ENCODE peak calls at places on chromosomes 16 and 17, in five cellular contexts. B is small intestine, O is keratinocyte, T is heart left ventricle, R is RWPE1. A is an unnamed sample.

GRCh38 chr17:57038486-57038885 is 46.6 kb upstream of the AKAP1 start:
- DNase-seq in B (no peak), O (no peak), T (no peak), R (no peak), A (no peak)

GRCh38 chr17:29603109-29603674 is 10.3 kb downstream of the ANKRD13B start:
- DNase-seq in B (no peak), O (no peak), T (no peak), R (no peak), A (no peak)

GRCh38 chr16:88702364-88703210 is 3.6 kb downstream of the RNF166 start:
- DNase-seq in B (no peak), O (no peak), T (no peak), R (no peak), A (no peak)

GRCh38 chr17:65559483-65559801 is 2.0 kb downstream of the AXIN2 start:
- DNase-seq in B (no peak), O (no peak), T (no peak), R (no peak), A (no peak)

GRCh38 chr16:70738083-70738977 is 52.5 kb upstream of the MTSS2 start:
- DNase-seq in B (peak), O (no peak), T (peak), R (peak), A (peak)

GRCh38 chr17:4947411-4948165 is 742 bp downstream of the PFN1 start:
- DNase-seq in B (peak), O (no peak), T (peak), R (peak), A (peak)

GRCh38 chr16:14564881-14565687 is 65.0 kb downstream of the PARN start:
- DNase-seq in B (peak), O (no peak), T (no peak), R (peak), A (no peak)

GRCh38 chr16:79988721-79989220 is 388.2 kb upstream of the MAF start:
- DNase-seq in B (no peak), O (no peak), T (no peak), R (no peak), A (no peak)

GRCh38 chr16:48526058-48526957 is 83.7 kb downstream of the N4BP1 start:
- DNase-seq in B (peak), O (peak), T (no peak), R (peak), A (peak)

GRCh38 chr17:45338996-45339535 is 22.2 kb upstream of the MAP3K14 start:
- DNase-seq in B (no peak), O (no peak), T (no peak), R (no peak), A (peak)

GRCh38 chr16:2821483-2822157 is 4.6 kb downstream of the PRSS21 start:
- DNase-seq in B (no peak), O (no peak), T (no peak), R (no peak), A (peak)

GRCh38 chr17:8324913-8325312 is 14.7 kb upstream of the ODF4 start:
- DNase-seq in B (no peak), O (no peak), T (no peak), R (no peak), A (no peak)

GRCh38 chr17:17613708-17614114 is 22.2 kb upstream of the PEMT start:
- DNase-seq in B (peak), O (no peak), T (peak), R (peak), A (no peak)

GRCh38 chr17:39404542-39405378 is 3.3 kb upstream of the FBXL20 start:
- DNase-seq in B (no peak), O (peak), T (no peak), R (peak), A (no peak)

GRCh38 chr16:12207939-12208338 is 231.4 kb downstream of the SNX29 start:
- DNase-seq in B (no peak), O (no peak), T (no peak), R (no peak), A (no peak)

GRCh38 chr17:28878981-28879380 is 18.6 kb downstream of the FLOT2 start:
- DNase-seq in B (peak), O (peak), T (no peak), R (peak), A (no peak)

GRCh38 chr17:41919165-41919817 is 540 bp upstream of the ACLY start:
- DNase-seq in B (peak), O (peak), T (no peak), R (peak), A (no peak)

GRCh38 chr17:47987240-47987835 is 16.4 kb downstream of the CDK5RAP3 start:
- DNase-seq in B (no peak), O (no peak), T (no peak), R (no peak), A (peak)

GRCh38 chr17:55466671-55467070 is 44.6 kb downstream of the SMIM36 start:
- DNase-seq in B (peak), O (no peak), T (no peak), R (no peak), A (no peak)

GRCh38 chr17:43403846-43404245 is 5.1 kb downstream of the ARL4D start:
- DNase-seq in B (no peak), O (no peak), T (no peak), R (no peak), A (no peak)
- H3K27ac ChIP-seq in B (no peak), O (no peak), T (no peak), R (peak), A (peak)

GRCh38 chr17:31452101-31452500 is 60.6 kb downstream of the RAB11FIP4 start:
- DNase-seq in B (no peak), O (no peak), T (no peak), R (peak), A (no peak)

GRCh38 chr17:31448467-31449077 is 57.1 kb downstream of the RAB11FIP4 start:
- DNase-seq in B (no peak), O (no peak), T (no peak), R (no peak), A (no peak)

GRCh38 chr17:31452561-31453110 is 61.2 kb downstream of the RAB11FIP4 start:
- DNase-seq in B (no peak), O (no peak), T (no peak), R (no peak), A (no peak)

GRCh38 chr17:31446195-31446967 is 54.9 kb downstream of the RAB11FIP4 start:
- DNase-seq in B (no peak), O (no peak), T (no peak), R (no peak), A (no peak)

DNA sequence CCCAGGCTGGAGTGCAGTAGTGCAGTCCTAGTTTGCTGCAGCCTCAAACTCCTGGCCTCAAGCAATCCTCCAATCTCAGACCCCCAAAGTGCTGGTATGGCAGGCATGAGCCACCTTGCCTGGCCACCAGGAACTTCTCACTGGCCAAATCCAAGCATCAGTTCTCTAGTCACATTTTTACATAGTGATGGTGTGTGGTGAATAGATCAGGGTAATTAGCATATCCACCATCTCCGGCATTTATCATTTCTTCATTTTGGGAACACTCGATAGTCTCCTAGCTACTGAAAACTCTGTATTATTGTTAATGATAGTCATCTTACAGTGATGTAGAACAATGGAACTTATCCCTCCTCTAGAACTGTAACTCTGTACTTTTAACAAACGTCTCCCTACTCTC is 58.3 kb downstream of the RAB11FIP4 start:
- DNase-seq in B (no peak), O (no peak), T (no peak), R (no peak), A (no peak)
- H3K27ac ChIP-seq in B (no peak), O (no peak), T (no peak), R (no peak), A (no peak)

GRCh38 chr17:76427457-76428231 is 25.3 kb downstream of the UBE2O start:
- DNase-seq in B (no peak), O (no peak), T (no peak), R (no peak), A (no peak)
- H3K27ac ChIP-seq in B (no peak), O (no peak), T (peak), R (no peak), A (no peak)

GRCh38 chr16:8795818-8796217 is 1.6 kb downstream of the TMEM186 start:
- DNase-seq in B (no peak), O (no peak), T (no peak), R (no peak), A (no peak)

GRCh38 chr16:8798174-8798527 is 512 bp downstream of the PMM2 start:
- DNase-seq in B (peak), O (no peak), T (no peak), R (peak), A (no peak)

GRCh38 chr16:8797364-8798173 is at the start of the genes PMM2 and TMEM186:
- DNase-seq in B (peak), O (peak), T (peak), R (peak), A (peak)

GRCh38 chr16:8795096-8795495 is 2.3 kb downstream of the TMEM186 start:
- DNase-seq in B (no peak), O (no peak), T (no peak), R (no peak), A (no peak)

DNA sequence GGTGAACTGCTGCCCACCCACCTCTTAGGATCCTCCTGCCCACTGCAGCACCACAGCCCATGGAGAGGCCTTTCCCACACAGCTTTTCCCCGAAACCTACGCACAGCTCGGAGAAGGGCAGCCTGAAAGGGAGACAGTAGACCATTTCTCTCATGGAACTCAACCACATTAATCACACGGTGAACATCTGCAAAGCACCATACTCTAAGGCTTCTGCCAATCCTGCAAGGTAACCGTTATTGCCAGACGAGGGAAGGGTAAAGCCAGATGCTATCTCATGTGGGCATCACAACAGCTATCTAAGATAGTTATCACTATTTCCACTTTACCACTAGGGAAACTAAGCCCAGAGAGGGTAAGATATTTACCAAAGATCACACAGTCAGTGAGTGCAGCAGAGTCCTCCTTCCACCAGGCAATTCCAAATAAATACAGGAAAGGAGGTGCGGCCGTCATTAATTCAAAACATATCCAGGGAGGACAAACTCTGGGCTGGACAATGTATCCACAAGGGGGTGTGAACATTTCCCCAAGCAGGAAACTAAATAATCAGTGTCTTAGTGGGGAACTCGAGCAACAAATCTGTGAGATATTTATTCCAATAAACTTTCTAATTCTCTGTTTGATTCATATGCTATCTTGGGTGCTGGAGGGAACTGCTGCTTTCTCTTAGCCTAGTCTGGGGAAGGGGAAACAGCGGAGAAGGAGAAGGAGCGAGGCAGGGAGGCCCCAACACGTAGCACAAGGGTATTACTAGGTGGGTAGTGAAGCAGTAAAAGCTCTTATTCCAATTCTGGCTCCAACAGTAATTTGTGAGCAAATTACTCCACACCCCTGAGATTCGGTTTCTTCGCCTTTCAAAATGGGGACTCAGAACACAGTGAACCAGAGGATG is 723 bp downstream of the TMEM186 start:
- DNase-seq in B (no peak), O (no peak), T (no peak), R (no peak), A (no peak)
- H3K27ac ChIP-seq in B (no peak), O (peak), T (peak), R (peak), A (peak)

GRCh38 chr17:69046130-69046807 is 14.5 kb downstream of the ABCA9 start:
- DNase-seq in B (no peak), O (no peak), T (no peak), R (no peak), A (no peak)

GRCh38 chr17:69050999-69051775 is 9.5 kb downstream of the ABCA9 start:
- DNase-seq in B (no peak), O (no peak), T (no peak), R (no peak), A (no peak)

GRCh38 chr17:69043098-69043497 is 17.6 kb downstream of the ABCA9 start:
- DNase-seq in B (peak), O (no peak), T (no peak), R (no peak), A (no peak)

GRCh38 chr17:69048634-69049033 is 12.1 kb downstream of the ABCA9 start:
- DNase-seq in B (no peak), O (no peak), T (no peak), R (no peak), A (no peak)

GRCh38 chr17:69047368-69048263 is 13.1 kb downstream of the ABCA9 start:
- DNase-seq in B (peak), O (no peak), T (peak), R (peak), A (peak)
- H3K27ac ChIP-seq in B (peak), O (no peak), T (peak), R (peak), A (no peak)

A was measured in sigmoid colon.